ENCODE peak calls at places on chromosome 6, in six cellular contexts. X is KBM-7; P is astrocyte of the hippocampus; C is activated naive CD8-positive, alpha-beta T cell treated with anti-CD3 and anti-CD28 coated beads for 36 hours; Q is AG04449; G is RWPE1. E is an unnamed sample.

GRCh38 chr6:32107447-32107846 is 1.7 kb downstream of the TNXB start:
- DNase-seq in X (no peak), P (no peak), C (no peak), Q (no peak), G (no peak), E (no peak)

GRCh38 chr6:14881399-14881798 is 364.5 kb upstream of the JARID2 start:
- DNase-seq in X (no peak), P (peak; percentile 58), C (no peak), Q (no peak), G (peak; percentile 42), E (no peak)

GRCh38 chr6:159042003-159042823 is 2.6 kb downstream of the TAGAP start:
- DNase-seq in X (peak; percentile 92), P (peak; percentile 74), C (peak; percentile 69), Q (no peak), G (peak; percentile 87), E (peak; percentile 11)

GRCh38 chr6:108113557-108114519 is 39.3 kb upstream of the OSTM1 start:
- DNase-seq in X (peak; percentile 81), P (peak; percentile 81), C (peak; percentile 5), Q (no peak), G (peak; percentile 75), E (peak; percentile 8)

GRCh38 chr6:170130201-170130621 is 160.7 kb downstream of the DLL1 start:
- DNase-seq in X (no peak), P (no peak), C (no peak), Q (no peak), G (no peak), E (no peak)

GRCh38 chr6:144652292-144652891 is 367.3 kb downstream of the UTRN start:
- DNase-seq in X (no peak), P (no peak), C (no peak), Q (no peak), G (no peak), E (no peak)

GRCh38 chr6:31660224-31660997 is at the start of gene C6orf47:
- DNase-seq in X (peak; percentile 83), P (peak; percentile 92), C (peak; percentile 86), Q (no peak), G (peak; percentile 80), E (no peak)

GRCh38 chr6:98836025-98836961 is 1.9 kb downstream of the POU3F2 start:
- DNase-seq in X (peak; percentile 24), P (no peak), C (no peak), Q (no peak), G (no peak), E (no peak)

GRCh38 chr6:42007753-42008528 is 42.4 kb upstream of the TAF8 start:
- DNase-seq in X (peak; percentile 35), P (no peak), C (peak; percentile 63), Q (no peak), G (no peak), E (no peak)

GRCh38 chr6:133724726-133725125 is 164.2 kb upstream of the TCF21 start:
- DNase-seq in X (no peak), P (peak; percentile 50), C (no peak), Q (no peak), G (no peak), E (no peak)